ENCODE peak calls at places on chromosome 6, in four cellular contexts. I is MM.1S; V is effector CD4-positive, alpha-beta T cell; H is small intestine. X is an unnamed sample.

GRCh38 chr6:157447735-157448134 is 66.7 kb downstream of the ZDHHC14 start:
- DNase-seq in I (no peak), H (no peak), V (no peak), X (no peak)

GRCh38 chr6:84853901-84854300 is 89.5 kb upstream of the TBX18 start:
- DNase-seq in I (no peak), H (no peak), V (no peak), X (no peak)

GRCh38 chr6:46325561-46326525 is 155.1 kb upstream of the ENPP5 start:
- DNase-seq in I (no peak), V (no peak), H (no peak), X (no peak)

GRCh38 chr6:26520088-26520839 is 17.9 kb upstream of the HMGN4 start:
- DNase-seq in H (no peak), I (no peak), V (no peak), X (no peak)

GRCh38 chr6:135306740-135307420 is 125.8 kb downstream of the MYB start:
- DNase-seq in I (no peak), H (no peak), V (no peak), X (no peak)

GRCh38 chr6:69980624-69981023 is 114.3 kb downstream of the COL19A1 start:
- DNase-seq in V (no peak), I (no peak), H (no peak), X (no peak)

GRCh38 chr6:29112135-29112534 is 4.3 kb downstream of the OR2J3 start:
- DNase-seq in I (no peak), V (no peak), H (no peak), X (peak)

GRCh38 chr6:9499709-9500108 is 915.2 kb downstream of the TFAP2A start:
- DNase-seq in H (no peak), V (no peak), I (peak), X (no peak)

GRCh38 chr6:163460307-163460782 is 45.8 kb downstream of the QKI start:
- DNase-seq in I (no peak), V (no peak), H (peak), X (no peak)

GRCh38 chr6:29777319-29777718 is 50.3 kb upstream of the HLA-G start:
- DNase-seq in V (no peak), H (no peak), I (no peak), X (no peak)